ENCODE peak calls at places on chromosomes 16 and 17, in nine cellular contexts. U is GOT3; B is NCI-H1105; Y is T-helper 2 cell; T is WTC11; K is activated CD4-positive, alpha-beta T cell treated with anti-CD3 and anti-CD28 coated beads for 48 hours; D is HFFc6; M is naive thymus-derived CD8-positive, alpha-beta T cell; A is LNCaP clone FGC. R is an unnamed sample.

GRCh38 chr17:59311051-59311468 is 20.4 kb upstream of the YPEL2 start:
- DNase-seq in M (peak), Y (peak), D (peak), B (peak), T (peak), A (no peak), K (peak), U (no peak), R (peak)

GRCh38 chr17:66753126-66753920 is 81.6 kb upstream of the CACNG5 start:
- DNase-seq in A (no peak), U (no peak), Y (no peak), M (no peak), D (no peak), T (no peak), B (no peak), K (no peak), R (no peak)

GRCh38 chr16:51392651-51393187 is 241.6 kb upstream of the SALL1 start:
- DNase-seq in K (no peak), D (peak), Y (no peak), A (no peak), U (peak), T (peak), M (no peak), B (no peak), R (no peak)

GRCh38 chr17:83101805-83102480 is 22.5 kb downstream of the METRNL start:
- DNase-seq in A (no peak), K (no peak), U (no peak), M (no peak), T (no peak), Y (no peak), D (no peak), B (no peak), R (no peak)

GRCh38 chr16:30985401-30986128 is 558 bp downstream of the HSD3B7 start:
- DNase-seq in T (peak), U (no peak), K (no peak), B (peak), Y (no peak), D (peak), M (no peak), A (peak), R (peak)

GRCh38 chr16:90046971-90047713 is 27.9 kb upstream of the DBNDD1 start:
- DNase-seq in U (no peak), M (no peak), B (no peak), Y (no peak), T (peak), D (peak), K (no peak), A (no peak), R (no peak)

GRCh38 chr16:3612510-3613466 is 1.4 kb upstream of the SLX4 start:
- DNase-seq in B (no peak), A (no peak), U (no peak), Y (no peak), D (no peak), K (no peak), M (no peak), T (peak), R (no peak)

GRCh38 chr17:83036666-83037065 is 42.7 kb upstream of the METRNL start:
- DNase-seq in Y (no peak), K (no peak), B (no peak), T (no peak), M (no peak), A (no peak), D (no peak), U (no peak), R (no peak)

GRCh38 chr17:67491009-67491677 is 114.1 kb downstream of the PITPNC1 start:
- DNase-seq in Y (no peak), M (no peak), T (peak), B (no peak), D (peak), K (no peak), A (no peak), U (peak), R (no peak)

GRCh38 chr17:78697122-78697845 is 84.8 kb downstream of the CYTH1 start:
- DNase-seq in U (no peak), B (no peak), K (no peak), A (no peak), M (no peak), D (peak), T (no peak), Y (no peak), R (no peak)

R was measured in NCI-H1436.